ENCODE peak calls at places on chromosomes 6 and 20, in four cellular contexts. L, S, U and R are unnamed samples.

GRCh38 chr20:53216478-53216855 is 244.3 kb downstream of the TSHZ2 start:
- DNase-seq in S (no peak), U (no peak), L (no peak), R (no peak)

GRCh38 chr6:12010635-12011275 is 1.4 kb upstream of the HIVEP1 start:
- DNase-seq in L (no peak), S (peak), U (peak), R (peak)

GRCh38 chr6:39056681-39057080 is 8.1 kb downstream of the GLP1R start:
- DNase-seq in U (no peak), L (no peak), S (no peak), R (no peak)

GRCh38 chr6:151400473-151400872 is 9.1 kb upstream of the ZBTB2 start:
- DNase-seq in S (no peak), U (no peak), L (no peak), R (no peak)

GRCh38 chr6:10962673-10963072 is 75.8 kb downstream of the SYCP2L start:
- DNase-seq in L (peak), U (no peak), S (no peak), R (no peak)

GRCh38 chr6:75480425-75480824 is 13.2 kb downstream of the FILIP1 start:
- DNase-seq in U (no peak), S (no peak), L (no peak), R (no peak)

GRCh38 chr6:169452869-169453186 is 199.2 kb upstream of the THBS2 start:
- DNase-seq in U (no peak), L (no peak), S (no peak), R (no peak)

GRCh38 chr6:138162947-138163569 is 1.3 kb downstream of the ARFGEF3 start:
- DNase-seq in L (no peak), U (no peak), S (no peak), R (no peak)

GRCh38 chr20:38829296-38829875 is 23.9 kb downstream of the PPP1R16B start:
- DNase-seq in S (no peak), U (no peak), L (no peak), R (no peak)

GRCh38 chr20:21322921-21323321 is 19.8 kb downstream of the XRN2 start:
- DNase-seq in S (no peak), L (no peak), U (no peak), R (no peak)

GRCh38 chr20:48124960-48125359 is 339.7 kb upstream of the SULF2 start:
- DNase-seq in S (no peak), U (no peak), L (no peak), R (no peak)

GRCh38 chr20:46151936-46152335 is 33.8 kb downstream of the CD40 start:
- DNase-seq in L (no peak), U (no peak), S (no peak), R (no peak)

GRCh38 chr6:161477901-161478425 is 204.1 kb upstream of the AGPAT4 start:
- DNase-seq in S (no peak), U (no peak), L (no peak), R (no peak)

GRCh38 chr6:73248192-73248898 is 14.7 kb downstream of the KHDC1 start:
- DNase-seq in U (no peak), S (no peak), L (no peak), R (no peak)